ENCODE peak calls at places on chromosome 18, in seven cellular contexts. Y is pancreas; D is body of pancreas; R is DND-41; U is A673; N is AG04450; C is CD8-positive, alpha-beta T cell. B is an unnamed sample.

GRCh38 chr18:35430721-35431441 is 53.7 kb upstream of the ZNF396 start:
- DNase-seq in Y (no peak), D (no peak), R (no peak), U (no peak), N (no peak), C (no peak), B (no peak)

GRCh38 chr18:43380098-43380672 is 102.9 kb upstream of the SYT4 start:
- DNase-seq in Y (no peak), D (no peak), R (no peak), U (no peak), N (no peak), C (no peak), B (no peak)

GRCh38 chr18:34820360-34820759 is 110.3 kb downstream of the DTNA start:
- DNase-seq in Y (no peak), D (no peak), R (no peak), U (no peak), N (no peak), C (no peak), B (no peak)

GRCh38 chr18:51077217-51077616 is 47.2 kb downstream of the SMAD4 start:
- DNase-seq in Y (no peak), D (no peak), R (no peak), U (no peak), N (no peak), C (no peak), B (no peak)

GRCh38 chr18:63410792-63411191 is 11.5 kb downstream of the VPS4B start:
- DNase-seq in Y (no peak), D (no peak), R (no peak), U (peak), N (peak), C (no peak), B (no peak)

GRCh38 chr18:44988821-44989587 is 308.3 kb downstream of the SETBP1 start:
- DNase-seq in Y (no peak), D (no peak), R (no peak), U (no peak), N (no peak), C (no peak), B (no peak)

GRCh38 chr18:73079920-73080319 is 212.1 kb upstream of the NETO1 start:
- DNase-seq in Y (no peak), D (no peak), R (no peak), U (no peak), N (no peak), C (no peak), B (no peak)

GRCh38 chr18:54020346-54020745 is 204.1 kb downstream of the MBD2 start:
- DNase-seq in Y (no peak), D (no peak), R (no peak), U (no peak), N (no peak), C (no peak), B (no peak)

GRCh38 chr18:13653746-13654455 is 72.5 kb downstream of the FAM210A start:
- DNase-seq in Y (no peak), D (no peak), R (no peak), U (no peak), N (no peak), C (no peak), B (no peak)

GRCh38 chr18:36015629-36016028 is 43.1 kb downstream of the RMP24 start:
- DNase-seq in Y (no peak), D (no peak), R (no peak), U (no peak), N (no peak), C (no peak), B (no peak)

GRCh38 chr18:42107287-42108045 is 152.4 kb downstream of the PIK3C3 start:
- DNase-seq in Y (no peak), D (no peak), R (no peak), U (no peak), N (no peak), C (no peak), B (no peak)
- H3K27ac ChIP-seq in Y (no peak), D (no peak), R (no peak), U (no peak), N (no peak), C (no peak), B (no peak)

DNA sequence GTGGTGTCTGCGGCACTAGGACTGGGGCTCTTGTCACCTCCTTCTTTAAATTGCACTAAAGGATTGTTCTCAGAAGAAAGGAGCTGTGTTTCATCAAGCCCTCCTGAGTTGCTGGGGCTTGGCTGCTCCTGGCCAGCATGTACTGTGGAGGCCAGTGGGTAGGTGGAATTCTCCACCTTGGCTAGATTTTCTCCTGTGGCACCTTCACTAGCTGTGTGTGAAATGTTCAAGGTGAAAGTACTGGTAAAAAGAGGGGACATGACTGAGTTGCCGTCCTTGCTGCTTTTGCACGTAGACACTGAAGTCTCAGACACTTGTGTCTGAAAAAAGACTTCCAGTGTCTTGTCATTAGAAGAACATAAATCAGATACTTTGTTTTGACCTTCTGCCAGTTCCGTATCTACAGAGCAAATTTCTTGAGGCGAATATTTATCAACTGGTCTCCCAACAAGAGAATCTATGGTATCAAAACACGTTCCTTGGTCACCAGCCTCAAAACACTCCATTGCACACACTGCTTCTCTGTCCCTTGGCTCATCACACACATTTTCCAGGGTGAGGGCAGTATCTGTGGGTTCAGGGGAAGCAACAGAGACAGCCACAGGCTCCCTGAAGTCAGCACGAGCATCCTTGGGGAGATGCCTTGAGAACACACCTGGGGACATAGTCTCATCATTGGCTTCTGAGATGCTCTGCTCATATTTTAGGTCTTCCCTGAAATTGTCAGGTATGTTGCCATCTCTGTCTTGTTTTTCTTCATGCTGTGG is 91.4 kb downstream of the ALPK2 start:
- DNase-seq in Y (no peak), D (no peak), R (no peak), U (no peak), N (no peak), C (no peak), B (no peak)
- H3K4me3 ChIP-seq in Y (no peak), D (no peak), R (no peak), U (no peak), N (no peak), C (no peak), B (no peak)

DNA sequence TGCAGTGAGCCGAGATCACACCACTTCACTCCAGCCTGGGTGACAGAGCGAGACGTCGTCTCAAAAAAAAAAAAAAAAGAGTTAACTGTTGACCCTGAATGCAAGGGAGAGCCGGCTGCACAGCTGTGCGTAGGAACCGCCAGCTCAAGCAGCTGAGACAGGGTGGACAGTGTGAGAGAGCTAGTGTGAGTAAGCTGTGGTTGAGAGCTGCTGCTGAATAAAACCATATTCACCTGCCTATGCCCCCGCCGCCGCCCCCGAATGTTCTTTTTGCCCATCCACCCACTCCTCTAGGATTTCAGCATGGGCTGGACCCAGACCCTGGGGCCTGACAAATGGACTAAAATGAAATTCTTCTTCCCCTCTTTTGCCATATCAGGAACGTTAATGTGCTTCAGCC is 142.8 kb downstream of the KLHL14 start:
- DNase-seq in Y (no peak), D (no peak), R (no peak), U (no peak), N (no peak), C (no peak), B (no peak)
- H3K27ac ChIP-seq in Y (no peak), D (no peak), R (no peak), U (no peak), N (no peak), C (no peak), B (no peak)

DNA sequence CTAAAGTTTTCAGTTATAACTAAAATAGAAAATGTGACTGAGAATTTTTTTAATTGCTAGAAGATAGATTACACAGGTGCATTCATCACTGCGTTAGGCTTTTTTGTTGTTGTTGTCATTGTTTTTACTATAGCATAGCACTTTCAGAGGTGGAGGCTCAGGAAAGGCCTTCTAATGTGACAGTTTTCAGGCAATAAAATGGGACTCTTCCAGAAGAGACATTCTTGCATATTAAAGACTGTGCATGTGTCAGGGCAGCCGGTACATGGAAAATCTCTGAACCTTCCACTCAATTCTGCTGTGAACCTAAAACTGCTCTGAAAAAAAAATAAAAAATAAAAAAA is 175.2 kb downstream of the METTL4 start:
- DNase-seq in Y (no peak), D (no peak), R (no peak), U (no peak), N (no peak), C (no peak), B (no peak)
- H3K4me3 ChIP-seq in Y (no peak), D (no peak), R (no peak), U (no peak), N (no peak), C (no peak), B (no peak)

DNA sequence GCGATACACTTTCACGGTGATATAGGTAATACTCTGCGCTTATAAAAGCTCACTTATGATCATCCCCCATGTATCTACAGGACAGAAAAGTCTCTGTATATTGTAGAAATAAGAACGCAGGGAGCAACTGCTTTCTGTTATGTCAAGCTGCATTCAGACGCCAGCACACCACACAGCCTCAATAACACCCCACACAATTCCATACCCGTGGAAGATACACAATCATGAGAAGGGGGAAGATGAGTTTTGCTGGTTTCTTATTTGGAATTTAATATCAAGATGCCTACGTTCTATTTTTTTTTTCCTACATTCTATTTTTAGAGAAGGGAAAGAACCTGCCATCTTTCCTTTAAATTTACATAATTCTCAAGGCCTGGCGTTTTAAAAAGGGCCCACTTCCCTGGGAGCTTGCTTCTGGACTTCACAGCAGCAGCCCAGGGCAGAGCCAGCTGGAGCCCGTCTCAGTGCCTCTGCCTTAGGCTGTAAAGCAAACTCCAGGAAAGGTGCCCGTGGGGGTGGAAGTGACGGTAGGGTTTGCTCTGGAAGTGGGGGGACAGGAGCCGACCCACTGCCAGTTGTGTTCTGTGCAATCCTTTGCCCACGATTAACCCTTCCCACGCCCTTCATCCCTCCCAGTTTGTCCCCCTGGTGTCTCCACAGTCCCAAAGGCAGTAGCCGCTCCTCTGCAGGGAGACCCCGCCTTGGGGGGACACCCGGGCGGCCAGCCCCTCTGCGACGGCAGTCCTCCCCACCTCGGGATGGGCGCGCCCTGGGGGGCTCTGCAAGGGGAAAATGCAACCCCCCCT is 5.3 kb downstream of the PTGR3 start:
- DNase-seq in Y (no peak), D (no peak), R (no peak), U (no peak), N (no peak), C (no peak), B (no peak)
- H3K27ac ChIP-seq in Y (no peak), D (no peak), R (no peak), U (no peak), N (peak), C (no peak), B (peak)

GRCh38 chr18:79071037-79071960 is 2.1 kb downstream of the ATP9B start:
- DNase-seq in Y (no peak), D (no peak), R (no peak), U (no peak), N (no peak), C (no peak), B (no peak)
- H3K4me3 ChIP-seq in Y (peak), D (no peak), R (peak), U (no peak), N (no peak), C (no peak), B (no peak)

GRCh38 chr18:58862851-58863538 is 1.7 kb upstream of the ZNF532 start:
- DNase-seq in Y (no peak), D (no peak), R (no peak), U (peak), N (no peak), C (no peak), B (no peak)

GRCh38 chr18:58861353-58861752 is 3.3 kb upstream of the ZNF532 start:
- DNase-seq in Y (no peak), D (no peak), R (no peak), U (no peak), N (no peak), C (no peak), B (no peak)

GRCh38 chr18:58861853-58862252 is 2.8 kb upstream of the ZNF532 start:
- DNase-seq in Y (no peak), D (no peak), R (no peak), U (no peak), N (no peak), C (no peak), B (no peak)

GRCh38 chr18:58863539-58864145 is 1.0 kb upstream of the ZNF532 start:
- DNase-seq in Y (peak), D (peak), R (no peak), U (peak), N (no peak), C (no peak), B (no peak)

DNA sequence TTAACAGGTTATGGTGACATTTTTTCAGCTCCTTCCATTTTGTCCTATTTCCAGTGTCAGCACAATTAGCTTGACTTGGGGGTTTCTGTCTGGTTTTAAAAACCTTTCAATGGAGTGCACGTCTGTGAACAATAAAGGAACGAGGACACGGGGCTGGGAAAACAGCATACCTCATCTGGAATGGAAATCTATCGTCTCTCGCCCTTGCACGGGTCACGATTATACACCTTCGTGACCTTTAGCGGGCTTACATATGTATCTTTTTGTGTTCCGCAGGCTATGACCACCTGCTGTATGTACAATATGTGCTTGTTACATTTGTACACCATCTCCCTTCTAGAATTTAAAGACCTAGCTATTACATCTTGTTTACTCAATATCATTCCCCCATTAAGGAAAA is 2.3 kb upstream of the ZNF532 start:
- DNase-seq in Y (no peak), D (no peak), R (no peak), U (no peak), N (no peak), C (no peak), B (no peak)
- H3K27ac ChIP-seq in Y (no peak), D (no peak), R (no peak), U (peak), N (peak), C (no peak), B (peak)

GRCh38 chr18:6487027-6487426 is 72.3 kb upstream of the L3MBTL4 start:
- DNase-seq in Y (no peak), D (no peak), R (no peak), U (no peak), N (no peak), C (no peak), B (no peak)

GRCh38 chr18:6486313-6486712 is 71.6 kb upstream of the L3MBTL4 start:
- DNase-seq in Y (no peak), D (no peak), R (no peak), U (no peak), N (no peak), C (no peak), B (no peak)

GRCh38 chr18:6482198-6482977 is 67.7 kb upstream of the L3MBTL4 start:
- DNase-seq in Y (peak), D (peak), R (no peak), U (peak), N (peak), C (no peak), B (no peak)

GRCh38 chr18:6487968-6488367 is 73.3 kb upstream of the L3MBTL4 start:
- DNase-seq in Y (no peak), D (no peak), R (no peak), U (no peak), N (no peak), C (no peak), B (no peak)

GRCh38 chr18:6484659-6485058 is 69.9 kb upstream of the L3MBTL4 start:
- DNase-seq in Y (no peak), D (no peak), R (no peak), U (no peak), N (no peak), C (no peak), B (no peak)
- H3K4me3 ChIP-seq in Y (no peak), D (no peak), R (no peak), U (no peak), N (no peak), C (no peak), B (no peak)

GRCh38 chr18:2146754-2147153 is 424.6 kb downstream of the METTL4 start:
- DNase-seq in Y (no peak), D (no peak), R (no peak), U (no peak), N (no peak), C (no peak), B (no peak)

GRCh38 chr18:2146092-2146491 is 425.2 kb downstream of the METTL4 start:
- DNase-seq in Y (no peak), D (no peak), R (no peak), U (no peak), N (no peak), C (no peak), B (no peak)

GRCh38 chr18:2147866-2148265 is 423.4 kb downstream of the METTL4 start:
- DNase-seq in Y (no peak), D (peak), R (no peak), U (peak), N (no peak), C (no peak), B (no peak)

GRCh38 chr18:2148823-2149222 is 422.5 kb downstream of the METTL4 start:
- DNase-seq in Y (no peak), D (no peak), R (no peak), U (no peak), N (no peak), C (no peak), B (no peak)

DNA sequence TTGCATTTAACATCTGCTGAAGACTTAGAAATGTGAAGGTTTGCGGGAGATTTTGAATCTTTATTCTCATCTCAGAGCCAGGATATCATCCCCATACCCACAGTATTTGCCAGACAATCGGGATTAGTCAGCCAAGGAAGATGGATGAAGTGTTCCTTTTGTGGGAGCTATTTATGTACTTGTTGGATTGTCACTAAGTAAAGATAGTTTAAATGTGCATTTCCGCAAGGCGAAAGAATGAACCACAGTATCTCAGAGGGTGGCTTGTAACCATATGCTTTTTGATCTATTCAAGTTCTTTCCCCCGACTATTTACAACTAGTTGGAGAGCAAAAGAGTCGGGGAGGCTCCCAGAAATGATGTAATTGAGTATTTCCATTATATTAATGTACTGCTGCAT is 423.9 kb downstream of the METTL4 start:
- DNase-seq in Y (no peak), D (no peak), R (no peak), U (peak), N (no peak), C (no peak), B (no peak)
- H3K27ac ChIP-seq in Y (no peak), D (no peak), R (no peak), U (no peak), N (no peak), C (no peak), B (no peak)

B was measured in vagina.